ENCODE peak calls at places on chromosomes 5 and 9, in four cellular contexts. Y is H1, P is IMR-90, W is H9. D is an unnamed sample.

GRCh38 chr5:161030219-161030618 is 178.2 kb upstream of the ATP10B start:
- DNase-seq in Y (no peak), W (no peak), P (no peak), D (no peak)

GRCh38 chr5:132510076-132510475 is 19.5 kb upstream of the IRF1 start:
- DNase-seq in W (no peak), Y (no peak), P (peak), D (no peak)

GRCh38 chr5:91132552-91132951 is 250.6 kb downstream of the ARRDC3 start:
- DNase-seq in P (no peak), Y (no peak), W (no peak), D (no peak)

GRCh38 chr5:141672856-141673813 is 8.9 kb downstream of the ARAP3 start:
- DNase-seq in P (no peak), Y (no peak), W (peak), D (no peak)

GRCh38 chr9:128383007-128383753 is 12.0 kb downstream of the URM1 start:
- DNase-seq in Y (peak), W (peak), P (no peak), D (no peak)

GRCh38 chr9:95857122-95857521 is 18.4 kb upstream of the ERCC6L2 start:
- DNase-seq in Y (no peak), W (no peak), P (peak), D (peak)

GRCh38 chr9:25733336-25733982 is 55.2 kb upstream of the TUSC1 start:
- DNase-seq in P (no peak), W (no peak), Y (no peak), D (peak)

GRCh38 chr9:88753691-88754367 is 218.9 kb downstream of the NXNL2 start:
- DNase-seq in W (no peak), P (peak), Y (no peak), D (no peak)

GRCh38 chr9:79357620-79358019 is 214.1 kb upstream of the TLE4 start:
- DNase-seq in P (no peak), W (no peak), Y (no peak), D (peak)

GRCh38 chr9:112793213-112793810 is 42.8 kb downstream of the SNX30 start:
- DNase-seq in W (peak), P (peak), Y (peak), D (peak)

GRCh38 chr9:87428659-87429058 is 69.0 kb upstream of the DAPK1 start:
- DNase-seq in P (no peak), Y (no peak), W (no peak), D (no peak)

GRCh38 chr5:89282832-89283510 is 400.0 kb upstream of the MEF2C start:
- DNase-seq in Y (no peak), W (no peak), P (peak), D (no peak)

GRCh38 chr9:89577363-89577762 is 27.4 kb upstream of the GADD45G start:
- DNase-seq in P (no peak), Y (no peak), W (no peak), D (no peak)

GRCh38 chr5:77181596-77182304 is 28.7 kb upstream of the PDE8B start:
- DNase-seq in W (no peak), Y (no peak), P (no peak), D (no peak)

GRCh38 chr5:6791031-6791577 is 77.9 kb downstream of the TENT4A start:
- DNase-seq in Y (no peak), P (no peak), W (no peak), D (no peak)

GRCh38 chr9:93134018-93134739 is at the start of gene NINJ1:
- DNase-seq in P (peak), Y (peak), W (peak), D (peak)

GRCh38 chr5:147963948-147964693 is 57.8 kb upstream of the C5orf46 start:
- DNase-seq in W (no peak), Y (no peak), P (no peak), D (no peak)

GRCh38 chr9:133132174-133132573 is 11.1 kb upstream of the RALGDS start:
- DNase-seq in P (no peak), Y (no peak), W (no peak), D (no peak)

GRCh38 chr5:8458038-8458383 is 589.1 kb downstream of the MTRR start:
- DNase-seq in W (no peak), Y (no peak), P (peak), D (no peak)
- H3K23ac ChIP-seq in W (no peak), Y (no peak), P (peak), D (no peak)

DNA sequence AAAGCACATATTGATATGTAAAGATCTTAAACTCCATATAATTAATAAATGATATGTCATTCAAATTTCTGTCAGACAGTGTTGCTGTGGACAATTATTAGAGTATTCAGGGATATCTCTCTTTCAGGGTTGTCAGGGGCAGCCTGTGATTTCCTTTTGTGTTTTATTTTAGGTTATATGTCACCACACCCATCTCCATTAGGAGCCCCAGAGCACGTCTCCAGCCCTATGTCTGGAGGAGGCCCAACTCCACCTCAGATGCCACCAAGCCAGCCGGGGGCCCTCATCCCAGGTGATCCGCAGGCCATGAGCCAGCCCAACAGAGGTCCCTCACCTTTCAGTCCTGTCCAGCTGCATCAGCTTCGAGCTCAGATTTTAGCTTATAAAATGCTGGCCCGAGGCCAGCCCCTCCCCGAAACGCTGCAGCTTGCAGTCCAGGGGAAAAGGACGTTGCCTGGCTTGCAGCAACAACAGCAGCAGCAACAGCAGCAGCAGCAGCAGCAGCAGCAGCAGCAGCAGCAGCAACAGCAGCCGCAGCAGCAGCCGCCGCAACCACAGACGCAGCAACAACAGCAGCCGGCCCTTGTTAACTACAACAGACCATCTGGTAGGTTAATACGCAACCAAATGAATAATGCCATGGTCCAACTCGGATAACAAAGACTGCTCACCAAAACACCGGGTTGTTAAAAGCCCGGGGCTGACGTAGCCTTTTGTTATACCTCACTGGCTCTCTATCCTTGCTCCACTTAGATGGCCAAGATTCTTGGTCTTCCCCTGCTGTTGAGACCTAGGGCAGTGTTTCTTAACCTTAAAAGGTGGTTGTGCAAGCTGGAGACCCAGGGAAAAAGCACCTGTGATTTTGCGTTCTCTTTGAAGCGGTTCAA is 24.4 kb downstream of the SMARCA2 start:
- DNase-seq in P (no peak), Y (no peak), W (no peak), D (no peak)
- H3K9ac ChIP-seq in P (no peak), Y (no peak), W (no peak), D (no peak)

GRCh38 chr9:105333076-105333475 is 88.6 kb downstream of the SLC44A1 start:
- DNase-seq in W (no peak), Y (no peak), P (peak), D (no peak)
- H4K5ac ChIP-seq in W (no peak), Y (no peak), P (no peak), D (no peak)

GRCh38 chr5:170527998-170528397 is 24.2 kb downstream of the KCNIP1 start:
- DNase-seq in P (no peak), Y (no peak), W (no peak), D (no peak)
- H3K23ac ChIP-seq in P (no peak), Y (no peak), W (no peak), D (no peak)

DNA sequence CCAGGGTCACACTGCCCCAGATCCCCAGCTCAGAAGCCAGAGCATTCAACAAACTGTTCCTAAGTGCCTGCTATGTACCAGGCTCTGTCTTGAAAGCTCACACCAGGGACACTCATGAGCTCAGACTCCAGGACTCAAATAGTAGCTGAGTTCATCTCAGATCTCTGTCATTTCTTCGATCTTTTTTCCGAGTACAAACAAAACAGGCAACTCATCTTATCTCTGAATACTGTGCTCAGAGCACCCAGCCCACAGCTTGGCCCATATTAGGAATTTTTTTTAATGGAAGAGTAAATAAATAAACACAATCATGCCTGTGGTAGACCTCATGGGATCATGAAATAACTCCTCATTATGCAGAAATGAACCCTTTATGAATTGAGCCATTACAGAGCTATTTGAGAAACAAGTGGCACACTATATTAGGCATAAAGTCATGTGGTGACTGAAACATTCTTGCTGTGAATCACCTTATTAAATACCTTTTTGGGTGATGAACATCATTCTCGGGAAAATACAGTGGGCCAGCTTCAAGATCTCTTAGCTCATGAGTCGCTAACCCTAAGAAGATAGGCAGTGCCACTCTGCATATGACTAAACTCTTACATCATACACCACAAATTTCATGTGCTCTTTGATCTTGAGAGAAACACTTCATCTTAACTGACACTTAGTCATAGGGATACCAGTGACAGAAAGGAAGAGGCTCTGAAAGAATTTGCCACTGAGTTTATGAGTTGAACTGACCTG is 9.9 kb downstream of the SH3RF2 start:
- DNase-seq in P (peak), W (no peak), Y (no peak), D (peak)
- H3K9ac ChIP-seq in P (no peak), W (no peak), Y (no peak), D (no peak)

GRCh38 chr5:82355053-82355452 is 76.9 kb upstream of the RPS23 start:
- DNase-seq in P (no peak), W (no peak), Y (no peak), D (no peak)

GRCh38 chr5:82355496-82355895 is 77.3 kb upstream of the RPS23 start:
- DNase-seq in W (no peak), P (no peak), Y (no peak), D (no peak)

GRCh38 chr5:82355921-82356454 is 77.8 kb upstream of the RPS23 start:
- DNase-seq in W (no peak), Y (no peak), P (no peak), D (no peak)

GRCh38 chr5:82358454-82358853 is 80.3 kb upstream of the RPS23 start:
- DNase-seq in W (no peak), Y (no peak), P (peak), D (no peak)

GRCh38 chr5:82356808-82357671 is 78.9 kb upstream of the RPS23 start:
- DNase-seq in P (peak), Y (no peak), W (peak), D (peak)
- H4K5ac ChIP-seq in P (peak), Y (no peak), W (no peak), D (no peak)

DNA sequence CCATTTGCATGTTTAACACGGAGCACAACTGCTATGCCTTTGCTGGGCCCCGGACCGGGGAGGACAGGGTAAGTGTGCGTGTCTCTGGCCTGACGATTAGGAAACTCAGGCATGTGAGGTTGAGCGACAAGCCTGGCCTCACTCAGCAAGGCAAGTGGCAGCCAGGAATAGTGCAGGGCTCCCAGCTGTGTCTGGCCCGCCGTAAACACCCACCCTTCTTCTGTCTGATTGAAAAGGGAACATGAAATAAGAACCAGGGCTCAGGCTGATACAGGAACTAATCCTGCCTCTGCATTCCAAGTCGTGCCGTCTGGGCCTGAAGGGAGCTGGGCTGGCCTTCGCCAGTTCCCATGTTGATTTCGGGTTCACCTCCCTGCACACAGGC is 22.2 kb downstream of the FAM78A start:
- DNase-seq in P (no peak), Y (no peak), W (no peak), D (no peak)
- H3K23ac ChIP-seq in P (no peak), Y (no peak), W (no peak), D (no peak)

GRCh38 chr5:111200828-111201227 is 23.4 kb upstream of the CAMK4 start:
- DNase-seq in Y (no peak), W (no peak), P (no peak), D (no peak)
- H3K9ac ChIP-seq in Y (no peak), W (no peak), P (no peak), D (no peak)

GRCh38 chr9:114158482-114159130 is 3.3 kb downstream of the COL27A1 start:
- DNase-seq in W (no peak), Y (no peak), P (no peak), D (peak)
- H4K5ac ChIP-seq in W (no peak), Y (no peak), P (no peak), D (no peak)

GRCh38 chr9:136840877-136841645 is 1.2 kb upstream of the AJM1 start:
- DNase-seq in P (peak), Y (peak), W (peak), D (peak)

GRCh38 chr9:136838314-136839228 is 3.7 kb upstream of the AJM1 start:
- DNase-seq in W (no peak), P (no peak), Y (no peak), D (no peak)

GRCh38 chr9:136839229-136840139 is 2.8 kb upstream of the AJM1 start:
- DNase-seq in P (no peak), W (no peak), Y (no peak), D (no peak)

GRCh38 chr9:136837146-136837855 is 5.0 kb upstream of the AJM1 start:
- DNase-seq in P (no peak), Y (no peak), W (no peak), D (no peak)

GRCh38 chr9:136840140-136840876 is 2.0 kb upstream of the AJM1 start:
- DNase-seq in Y (no peak), W (peak), P (no peak), D (no peak)
- H3K23ac ChIP-seq in Y (no peak), W (no peak), P (no peak), D (no peak)